ENCODE peak calls at places on chromosomes 16 and 17, in ten cellular contexts. W is DMS79; L is T follicular helper cell; T is stimulated activated CD8-positive, alpha-beta memory T cell treated with anti-CD3 and anti-CD28 coated beads, Interleukin-15, amount 100 ng/mL, for 24 hours; S is Caco-2; J is neural crest cell; M is CD8-positive, alpha-beta T cell; I is activated T-cell treated with anti-CD3 and anti-CD28 coated beads, Interleukin-2, amount 50 U/mL, for 72 hours; O is MCF 10A; B is adrenal gland. Y is an unnamed sample.

GRCh38 chr17:79003661-79004411 is 5.7 kb downstream of the CANT1 start:
- DNase-seq in M (no peak), L (no peak), W (no peak), B (no peak), J (no peak), S (no peak), I (no peak), T (no peak), O (no peak), Y (no peak)

GRCh38 chr17:38898291-38898679 is 27.1 kb upstream of the LASP1NB start:
- DNase-seq in T (no peak), L (no peak), M (no peak), J (no peak), B (no peak), W (no peak), S (no peak), O (no peak), I (peak; percentile 48), Y (no peak)

GRCh38 chr17:74262601-74263000 is 11.4 kb upstream of the DNAI2 start:
- DNase-seq in J (no peak), B (no peak), W (no peak), T (no peak), I (no peak), L (no peak), O (no peak), S (no peak), M (no peak), Y (no peak)

GRCh38 chr16:77869997-77870813 is 81.8 kb downstream of the VAT1L start:
- DNase-seq in W (no peak), J (no peak), S (peak; percentile 4), T (no peak), I (no peak), O (no peak), L (no peak), B (peak; percentile 65), M (no peak), Y (no peak)

GRCh38 chr17:7285679-7286078 is 4.2 kb downstream of the SLC2A4 start:
- DNase-seq in L (no peak), W (no peak), S (no peak), J (no peak), B (no peak), M (no peak), T (no peak), I (no peak), O (no peak), Y (no peak)

GRCh38 chr17:81839301-81839700 is 4.5 kb upstream of the PPP1R27 start:
- DNase-seq in T (no peak), J (no peak), M (no peak), I (no peak), L (no peak), W (no peak), B (no peak), O (no peak), S (no peak), Y (no peak)

GRCh38 chr17:14525551-14526455 is 224.9 kb downstream of the HS3ST3B1 start:
- DNase-seq in L (no peak), O (no peak), B (no peak), S (no peak), T (no peak), M (no peak), I (no peak), W (no peak), J (no peak), Y (no peak)

GRCh38 chr17:149231-149630 is 11.9 kb downstream of the SCGB1C2 start:
- DNase-seq in J (no peak), O (no peak), M (no peak), T (no peak), I (no peak), S (peak; percentile 0), W (no peak), L (no peak), B (peak; percentile 3), Y (no peak)

GRCh38 chr17:65278050-65278819 is 141.1 kb downstream of the RGS9 start:
- DNase-seq in J (peak; percentile 65), W (no peak), I (peak; percentile 31), L (peak; percentile 6), B (peak; percentile 19), T (no peak), M (peak; percentile 19), S (peak; percentile 82), O (peak; percentile 29), Y (peak; percentile 20)

GRCh38 chr16:14202697-14203096 is 131.6 kb downstream of the MRTFB start:
- DNase-seq in M (no peak), L (no peak), S (peak; percentile 14), I (no peak), O (peak; percentile 13), J (no peak), W (no peak), T (no peak), B (no peak), Y (peak; percentile 44)

GRCh38 chr16:58377932-58378331 is 14.3 kb upstream of the GINS3 start:
- DNase-seq in I (no peak), O (no peak), L (no peak), W (no peak), B (no peak), M (no peak), J (no peak), S (no peak), T (no peak), Y (no peak)

GRCh38 chr16:68444058-68444657 is 4.2 kb downstream of the SMPD3 start:
- DNase-seq in J (peak; percentile 45), T (no peak), W (no peak), S (peak; percentile 85), B (peak; percentile 46), M (no peak), L (no peak), O (peak; percentile 51), I (no peak), Y (peak; percentile 39)

GRCh38 chr16:69918241-69918640 is 32.9 kb upstream of the CLEC18A start:
- DNase-seq in S (no peak), T (no peak), B (no peak), O (no peak), L (no peak), I (no peak), W (no peak), M (no peak), J (no peak), Y (no peak)

GRCh38 chr17:41377546-41377945 is 4.6 kb downstream of the KRT34 start:
- DNase-seq in O (no peak), I (no peak), T (no peak), B (no peak), M (no peak), S (no peak), J (no peak), L (no peak), W (no peak), Y (peak; percentile 30)

GRCh38 chr17:13393841-13394710 is 207.7 kb downstream of the HS3ST3A1 start:
- DNase-seq in O (peak; percentile 95), B (no peak), W (no peak), T (no peak), I (no peak), S (no peak), J (no peak), L (no peak), M (no peak), Y (peak; percentile 83)

GRCh38 chr16:17011712-17012111 is 459.0 kb downstream of the XYLT1 start:
- DNase-seq in L (no peak), O (no peak), I (no peak), S (no peak), W (no peak), B (no peak), T (no peak), J (no peak), M (no peak), Y (no peak)

GRCh38 chr17:266701-267656 is 85.5 kb upstream of the DOC2B start:
- DNase-seq in S (no peak), J (no peak), T (no peak), B (peak; percentile 14), M (no peak), I (no peak), O (no peak), W (no peak), L (no peak), Y (no peak)

GRCh38 chr17:40901981-40902862 is 17.2 kb upstream of the KRT20 start:
- DNase-seq in T (no peak), J (no peak), O (peak; percentile 75), W (no peak), S (peak; percentile 87), L (no peak), I (no peak), B (no peak), M (no peak), Y (peak; percentile 90)

GRCh38 chr17:7589204-7589868 is 558 bp downstream of the SOX15 start:
- DNase-seq in L (peak; percentile 51), O (peak; percentile 92), W (no peak), M (peak; percentile 68), B (peak; percentile 83), T (no peak), I (peak; percentile 68), J (peak; percentile 68), S (no peak), Y (peak; percentile 80)

GRCh38 chr16:10168258-10168657 is 14.0 kb downstream of the GRIN2A start:
- DNase-seq in I (no peak), O (peak; percentile 30), T (no peak), L (no peak), B (no peak), J (no peak), M (no peak), W (no peak), S (no peak), Y (no peak)

GRCh38 chr16:66905633-66906539 is 12.8 kb downstream of the CDH16 start:
- DNase-seq in M (peak; percentile 38), O (peak; percentile 61), T (no peak), J (no peak), B (peak; percentile 72), S (peak; percentile 59), L (peak; percentile 15), W (no peak), I (peak; percentile 26), Y (peak; percentile 61)

GRCh38 chr17:7466644-7467341 is 12.6 kb downstream of the ZBTB4 start:
- DNase-seq in W (no peak), M (no peak), O (no peak), I (no peak), S (no peak), L (no peak), B (peak; percentile 96), J (no peak), T (no peak), Y (no peak)

GRCh38 chr17:74825003-74825627 is 34.6 kb downstream of the GRIN2C start:
- DNase-seq in T (no peak), L (no peak), W (no peak), O (no peak), S (no peak), I (no peak), B (no peak), M (peak; percentile 20), J (no peak), Y (no peak)

GRCh38 chr17:82483204-82483660 is 24.7 kb downstream of the NARF start:
- DNase-seq in J (no peak), I (no peak), W (no peak), M (no peak), L (no peak), T (no peak), S (no peak), B (no peak), O (no peak), Y (no peak)

GRCh38 chr17:72514888-72515287 is 394.1 kb downstream of the SOX9 start:
- DNase-seq in B (no peak), J (no peak), W (no peak), I (no peak), S (no peak), M (no peak), O (no peak), L (no peak), T (no peak), Y (peak; percentile 30)

GRCh38 chr17:37062036-37062435 is 113.3 kb downstream of the AATF start:
- DNase-seq in L (no peak), W (no peak), B (no peak), M (no peak), I (no peak), T (no peak), J (no peak), O (no peak), S (no peak), Y (no peak)

GRCh38 chr17:45144199-45145034 is 3.9 kb upstream of the HEXIM1 start:
- DNase-seq in M (no peak), J (no peak), I (peak; percentile 58), L (no peak), O (no peak), W (no peak), B (no peak), T (no peak), S (no peak), Y (no peak)

GRCh38 chr16:30756781-30757100 is 5.1 kb downstream of the CFAP119 start:
- DNase-seq in O (no peak), W (no peak), J (no peak), T (no peak), S (no peak), M (no peak), L (no peak), B (no peak), I (no peak), Y (no peak)

Y was measured in bronchial epithelial cell.